ENCODE peak calls at places on chromosome 5, in seven cellular contexts. O is HepG2, T is K562, B is GM12878, N is GM12891, X is H1, W is SK-N-SH. Q is an unnamed sample.

GRCh38 chr5:131406076-131406475 is 142.2 kb downstream of the CDC42SE2 start:
- DNase-seq in O (no peak), T (no peak), B (no peak), N (no peak), X (no peak), W (no peak), Q (no peak)

GRCh38 chr5:123720955-123721354 is 209.0 kb downstream of the CSNK1G3 start:
- DNase-seq in O (no peak), T (no peak), B (no peak), N (no peak), X (no peak), W (no peak), Q (no peak)

GRCh38 chr5:11564716-11565115 is 339.5 kb downstream of the CTNND2 start:
- DNase-seq in O (no peak), T (no peak), B (no peak), N (no peak), X (no peak), W (no peak), Q (no peak)

GRCh38 chr5:132425009-132425937 is 55.8 kb downstream of the SLC22A5 start:
- DNase-seq in O (no peak), T (peak; percentile 70), B (peak; percentile 93), N (peak; percentile 42), X (peak; percentile 43), W (no peak), Q (peak; percentile 61)

GRCh38 chr5:126007841-126008240 is 415.4 kb upstream of the GRAMD2B start:
- DNase-seq in O (no peak), T (no peak), B (no peak), N (no peak), X (no peak), W (no peak), Q (no peak)

GRCh38 chr5:168120416-168121137 is 170.9 kb upstream of the WWC1 start:
- DNase-seq in O (no peak), T (no peak), B (no peak), N (no peak), X (no peak), W (no peak), Q (no peak)

GRCh38 chr5:35899805-35900204 is 38.6 kb downstream of the CAPSL start:
- DNase-seq in O (no peak), T (no peak), B (no peak), N (no peak), X (no peak), W (no peak), Q (no peak)

GRCh38 chr5:75156585-75156984 is 80.1 kb downstream of the ANKRD31 start:
- DNase-seq in O (peak; percentile 15), T (no peak), B (no peak), N (no peak), X (no peak), W (no peak), Q (no peak)

GRCh38 chr5:82105457-82105856 is 133.6 kb downstream of the ATG10 start:
- DNase-seq in O (no peak), T (no peak), B (no peak), N (no peak), X (no peak), W (no peak), Q (no peak)

GRCh38 chr5:60993875-60994571 is 49.0 kb downstream of the NDUFAF2 start:
- DNase-seq in O (no peak), T (no peak), B (no peak), N (no peak), X (no peak), W (no peak), Q (no peak)

GRCh38 chr5:168727547-168728120 is 148.5 kb upstream of the PANK3 start:
- DNase-seq in O (no peak), T (no peak), B (no peak), N (no peak), X (no peak), W (no peak), Q (no peak)

GRCh38 chr5:96809898-96810297 is 2.2 kb upstream of the ERAP1 start:
- DNase-seq in O (no peak), T (no peak), B (no peak), N (no peak), X (no peak), W (no peak), Q (no peak)

GRCh38 chr5:177606071-177607051 is 6.4 kb downstream of the B4GALT7 start:
- DNase-seq in O (no peak), T (no peak), B (no peak), N (no peak), X (no peak), W (no peak), Q (no peak)

GRCh38 chr5:151262532-151262931 is 9.5 kb downstream of the GM2A start:
- DNase-seq in O (no peak), T (no peak), B (no peak), N (no peak), X (no peak), W (no peak), Q (no peak)

GRCh38 chr5:119028575-119028974 is 40.2 kb upstream of the DTWD2 start:
- DNase-seq in O (no peak), T (no peak), B (no peak), N (no peak), X (no peak), W (no peak), Q (no peak)

GRCh38 chr5:124980174-124980941 is 233.9 kb upstream of the ZNF608 start:
- DNase-seq in O (no peak), T (no peak), B (peak; percentile 48), N (peak; percentile 22), X (peak; percentile 61), W (peak; percentile 58), Q (no peak)

GRCh38 chr5:103821361-103821760 is 258.8 kb upstream of the NUDT12 start:
- DNase-seq in O (no peak), T (no peak), B (no peak), N (no peak), X (no peak), W (no peak), Q (no peak)

GRCh38 chr5:159657766-159658165 is 258.5 kb upstream of the ADRA1B start:
- DNase-seq in O (no peak), T (no peak), B (no peak), N (no peak), X (no peak), W (no peak), Q (no peak)

GRCh38 chr5:147578228-147579024 is 68.6 kb upstream of the DPYSL3 start:
- DNase-seq in O (peak; percentile 41), T (peak; percentile 13), B (no peak), N (no peak), X (no peak), W (peak; percentile 48), Q (no peak)

GRCh38 chr5:89081360-89081759 is 198.4 kb upstream of the MEF2C start:
- DNase-seq in O (no peak), T (no peak), B (peak; percentile 62), N (no peak), X (no peak), W (no peak), Q (no peak)

GRCh38 chr5:1661311-1661710 is 137.6 kb upstream of the LPCAT1 start:
- DNase-seq in O (no peak), T (no peak), B (no peak), N (no peak), X (no peak), W (no peak), Q (no peak)

GRCh38 chr5:1660511-1660910 is 136.8 kb upstream of the LPCAT1 start:
- DNase-seq in O (no peak), T (no peak), B (no peak), N (peak; percentile 6), X (no peak), W (peak; percentile 7), Q (no peak)

GRCh38 chr5:1663186-1663585 is 136.5 kb downstream of the MRPL36 start:
- DNase-seq in O (no peak), T (no peak), B (no peak), N (no peak), X (no peak), W (no peak), Q (no peak)

GRCh38 chr5:1662559-1663043 is 137.0 kb downstream of the MRPL36 start:
- DNase-seq in O (no peak), T (no peak), B (no peak), N (no peak), X (no peak), W (no peak), Q (no peak)

GRCh38 chr5:1661831-1662558 is 137.6 kb downstream of the MRPL36 start:
- DNase-seq in O (no peak), T (no peak), B (no peak), N (peak; percentile 2), X (no peak), W (no peak), Q (no peak)
- TF ChIP-seq TAF1 in O (no peak), T (no peak), B (no peak), N (no peak), X (no peak), W (no peak), Q (no peak)

GRCh38 chr5:32233696-32234447 is 59.8 kb upstream of the GOLPH3 start:
- DNase-seq in O (peak; percentile 100), T (no peak), B (no peak), N (no peak), X (no peak), W (no peak), Q (no peak)
- TF ChIP-seq POLR2AphosphoS5 in O (peak; percentile 73), T (no peak), B (no peak), N (no peak), X (no peak), W (no peak), Q (no peak)

DNA sequence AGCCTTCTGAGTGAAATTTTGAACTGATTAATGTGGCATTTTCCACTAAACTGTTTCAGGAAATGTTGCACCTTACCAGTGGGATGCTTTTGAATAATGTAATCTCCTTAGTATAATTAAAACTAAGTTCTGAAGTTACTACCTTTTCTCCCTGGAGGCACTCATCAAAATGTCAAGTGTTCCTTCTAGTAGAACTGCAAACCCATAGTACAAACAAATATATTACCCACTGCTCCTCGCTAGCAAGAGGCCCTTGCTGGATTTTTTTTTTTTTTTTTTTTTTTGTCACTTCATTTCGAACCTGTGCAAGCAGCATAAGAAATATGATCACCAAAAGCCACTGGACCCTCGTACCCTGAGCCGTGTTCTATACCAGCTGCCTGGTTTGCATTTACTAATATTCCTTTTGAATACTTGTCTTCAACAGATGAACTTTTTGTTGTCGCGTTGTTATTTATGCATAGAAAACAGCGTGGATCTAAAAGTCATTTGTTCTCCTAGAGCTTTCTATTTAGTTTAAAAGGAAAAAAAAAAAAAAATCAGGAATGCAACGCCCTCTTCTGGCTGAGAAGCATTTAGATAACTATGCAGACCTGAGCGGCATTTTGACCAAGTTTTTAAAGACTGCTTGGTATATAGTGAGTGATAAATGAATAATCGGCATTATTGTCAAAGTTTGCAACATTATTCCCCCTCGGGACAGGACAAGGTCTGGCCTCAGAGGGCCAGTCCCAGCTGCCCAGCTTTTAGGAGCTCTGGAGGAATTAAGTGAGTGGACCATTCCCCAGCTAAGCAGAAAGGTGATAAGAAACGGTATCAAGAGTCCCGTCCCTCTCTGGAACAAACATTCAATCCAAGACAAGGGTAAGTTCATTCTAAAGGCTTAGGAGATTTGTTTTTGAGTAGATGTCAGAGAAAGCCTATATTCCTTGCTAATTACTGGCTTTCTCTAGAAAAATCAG is 162.5 kb upstream of the KIF2A start:
- DNase-seq in O (peak; percentile 13), T (peak; percentile 38), B (no peak), N (no peak), X (no peak), W (peak; percentile 24), Q (no peak)
- TF ChIP-seq TAF1 in O (no peak), T (no peak), B (no peak), N (no peak), X (no peak), W (no peak), Q (no peak)

DNA sequence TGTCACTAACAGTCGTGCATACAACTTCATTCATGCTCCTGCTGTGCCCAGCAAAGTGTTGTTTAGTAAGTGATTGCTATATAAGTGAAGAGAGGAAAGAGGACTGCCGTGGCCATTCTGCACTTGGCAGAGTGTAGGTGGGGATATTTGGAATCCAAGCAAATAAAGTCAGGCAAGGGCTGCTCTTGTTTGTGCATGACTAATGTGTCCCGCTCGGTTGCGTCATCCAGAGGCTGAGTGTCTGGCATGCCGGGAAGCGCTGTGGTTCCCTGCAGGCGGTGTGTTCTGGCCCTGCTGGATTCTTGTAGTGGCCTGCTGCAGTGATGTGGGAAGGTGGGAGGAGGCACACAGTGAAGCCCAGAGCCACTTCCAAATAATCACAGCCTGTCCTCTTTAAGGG is 136.9 kb upstream of the ANKH start:
- DNase-seq in O (peak; percentile 95), T (peak; percentile 33), B (no peak), N (no peak), X (no peak), W (no peak), Q (no peak)
- TF ChIP-seq POLR2AphosphoS5 in O (no peak), T (no peak), B (no peak), N (no peak), X (no peak), W (peak; percentile 47), Q (no peak)